ENCODE peak calls at places on chromosome 1, in six cellular contexts. O is cardiac fibroblast; G is H4; A is CD4-positive, alpha-beta T cell; T is T-helper 9 cell; R is occipital lobe. X is an unnamed sample.

GRCh38 chr1:35958558-35958957 is 27.7 kb downstream of the AGO3 start:
- DNase-seq in R (no peak), G (no peak), A (no peak), T (no peak), O (no peak), X (no peak)

GRCh38 chr1:78254517-78254916 is 208.8 kb downstream of the GIPC2 start:
- DNase-seq in G (no peak), T (no peak), R (no peak), O (no peak), A (no peak), X (peak)

GRCh38 chr1:243903904-243904303 is 53.9 kb upstream of the AKT3 start:
- DNase-seq in O (peak), A (no peak), G (no peak), T (no peak), R (no peak), X (peak)

GRCh38 chr1:212470059-212470458 is 37.3 kb downstream of the NENF start:
- DNase-seq in G (peak), T (no peak), O (peak), A (no peak), R (peak), X (peak)

GRCh38 chr1:212585210-212585609 is 23.4 kb upstream of the ATF3 start:
- DNase-seq in R (no peak), T (no peak), G (no peak), A (no peak), O (no peak), X (no peak)

GRCh38 chr1:191558389-191558788 is 599.9 kb upstream of the RGS18 start:
- DNase-seq in T (no peak), G (no peak), A (no peak), R (no peak), O (no peak), X (no peak)

GRCh38 chr1:236590553-236591150 is 13.7 kb downstream of the HEATR1 start:
- DNase-seq in T (no peak), O (no peak), R (no peak), A (no peak), G (no peak), X (no peak)

GRCh38 chr1:201270616-201271390 is 12.5 kb upstream of the PKP1 start:
- DNase-seq in R (no peak), G (no peak), A (no peak), O (no peak), T (no peak), X (no peak)

GRCh38 chr1:3695326-3696217 is 43.3 kb downstream of the TP73 start:
- DNase-seq in R (no peak), O (peak), T (no peak), G (peak), A (no peak), X (peak)

GRCh38 chr1:109785446-109786106 is 21.9 kb upstream of the EPS8L3 start:
- DNase-seq in G (no peak), T (no peak), R (no peak), A (no peak), O (no peak), X (no peak)

GRCh38 chr1:60894121-60894520 is 188.2 kb upstream of the NFIA start:
- DNase-seq in T (no peak), O (no peak), R (no peak), A (no peak), G (no peak), X (no peak)

GRCh38 chr1:71106658-71107322 is 26.0 kb upstream of the ZRANB2 start:
- DNase-seq in O (no peak), G (no peak), A (no peak), T (no peak), R (no peak), X (no peak)

GRCh38 chr1:25431495-25432363 is 1.0 kb downstream of the MACO1 start:
- DNase-seq in O (no peak), T (no peak), R (no peak), A (peak), G (no peak), X (no peak)

GRCh38 chr1:180842052-180842451 is 70.6 kb upstream of the KIAA1614 start:
- DNase-seq in G (no peak), T (no peak), R (no peak), O (peak), A (no peak), X (no peak)

GRCh38 chr1:108199231-108199657 is 899 bp downstream of the SLC25A24 start:
- DNase-seq in O (peak), R (no peak), A (no peak), T (no peak), G (peak), X (peak)

GRCh38 chr1:84719477-84720274 is 29.4 kb upstream of the SSX2IP start:
- DNase-seq in A (no peak), O (peak), R (no peak), G (no peak), T (no peak), X (no peak)

X was measured in epithelial cell of esophagus.